ENCODE peak calls at places on chromosomes 4 and X, in eight cellular contexts. E, O, A, L, Y, H, Z and M are unnamed samples.

GRCh38 chr4:5772528-5773270 is 61.7 kb downstream of the EVC start:
- DNase-seq in E (no peak), O (no peak), A (no peak), L (no peak), Y (no peak), H (no peak), Z (no peak), M (no peak)

GRCh38 chr4:2417765-2418651 is at the start of gene ZFYVE28:
- DNase-seq in E (no peak), O (no peak), A (no peak), L (no peak), Y (no peak), H (no peak), Z (peak; percentile 13), M (peak; percentile 33)

GRCh38 chr4:76753814-76754213 is 144.1 kb downstream of the SOWAHB start:
- DNase-seq in E (no peak), O (no peak), A (no peak), L (no peak), Y (peak; percentile 96), H (no peak), Z (no peak), M (no peak)

GRCh38 chr4:99437686-99438577 is 2.8 kb upstream of the ADH7 start:
- DNase-seq in E (peak; percentile 0), O (peak; percentile 3), A (no peak), L (no peak), Y (no peak), H (no peak), Z (no peak), M (no peak)

GRCh38 chrX:17605676-17606075 is 131.6 kb upstream of the SCML1 start:
- DNase-seq in E (no peak), O (no peak), A (no peak), L (no peak), Y (no peak), H (no peak), Z (no peak), M (no peak)

GRCh38 chrX:147945286-147945685 is 33.6 kb downstream of the FMR1 start:
- DNase-seq in E (no peak), O (no peak), A (no peak), L (no peak), Y (no peak), H (no peak), Z (no peak), M (no peak)

GRCh38 chr4:7971881-7972500 is 32.3 kb upstream of the AFAP1 start:
- DNase-seq in E (no peak), O (no peak), A (no peak), L (no peak), Y (no peak), H (no peak), Z (no peak), M (peak; percentile 61)

GRCh38 chr4:185127021-185127925 is 15.8 kb upstream of the SLC25A4 start:
- DNase-seq in E (no peak), O (no peak), A (no peak), L (peak; percentile 36), Y (no peak), H (peak; percentile 13), Z (peak; percentile 6), M (no peak)

GRCh38 chr4:2451821-2452785 is 16.8 kb upstream of the RNF4 start:
- DNase-seq in E (no peak), O (no peak), A (no peak), L (no peak), Y (no peak), H (no peak), Z (no peak), M (no peak)

GRCh38 chrX:7941390-7942042 is 14.3 kb upstream of the PNPLA4 start:
- DNase-seq in E (no peak), O (no peak), A (no peak), L (no peak), Y (peak; percentile 20), H (no peak), Z (no peak), M (peak; percentile 3)

GRCh38 chr4:22515888-22516541 is at the start of gene ADGRA3:
- DNase-seq in E (peak; percentile 73), O (no peak), A (no peak), L (peak; percentile 84), Y (peak; percentile 41), H (no peak), Z (peak; percentile 60), M (peak; percentile 68)

GRCh38 chr4:54440394-54441223 is 211.5 kb downstream of the PDGFRA start:
- DNase-seq in E (peak; percentile 16), O (no peak), A (no peak), L (no peak), Y (peak; percentile 56), H (no peak), Z (no peak), M (no peak)

GRCh38 chr4:122903766-122904165 is 18.6 kb downstream of the NUDT6 start:
- DNase-seq in E (no peak), O (no peak), A (no peak), L (no peak), Y (no peak), H (no peak), Z (no peak), M (no peak)

GRCh38 chr4:24984602-24985532 is 45.9 kb downstream of the LGI2 start:
- DNase-seq in E (no peak), O (no peak), A (no peak), L (no peak), Y (no peak), H (no peak), Z (no peak), M (no peak)

GRCh38 chr4:7294176-7294756 is 101.9 kb downstream of the SORCS2 start:
- DNase-seq in E (no peak), O (no peak), A (no peak), L (no peak), Y (no peak), H (no peak), Z (no peak), M (peak; percentile 18)

GRCh38 chr4:142567620-142568451 is 278.3 kb downstream of the INPP4B start:
- DNase-seq in E (no peak), O (no peak), A (no peak), L (no peak), Y (peak; percentile 20), H (no peak), Z (no peak), M (peak; percentile 30)

GRCh38 chr4:752196-752861 is 46.7 kb downstream of the PCGF3 start:
- DNase-seq in E (no peak), O (no peak), A (no peak), L (peak; percentile 11), Y (peak; percentile 21), H (no peak), Z (no peak), M (no peak)

GRCh38 chr4:114734581-114734980 is 136.0 kb downstream of the UGT8 start:
- DNase-seq in E (no peak), O (no peak), A (no peak), L (no peak), Y (no peak), H (no peak), Z (no peak), M (no peak)

GRCh38 chr4:29319663-29320340 is 1400.4 kb upstream of the PCDH7 start:
- DNase-seq in E (no peak), O (no peak), A (no peak), L (no peak), Y (peak; percentile 4), H (no peak), Z (no peak), M (no peak)

GRCh38 chr4:3441501-3442459 is at the start of gene HGFAC:
- DNase-seq in E (no peak), O (no peak), A (no peak), L (peak; percentile 10), Y (no peak), H (no peak), Z (no peak), M (no peak)

GRCh38 chrX:10099411-10099810 is 57.4 kb upstream of the CLCN4 start:
- DNase-seq in E (no peak), O (no peak), A (no peak), L (no peak), Y (no peak), H (no peak), Z (no peak), M (no peak)

GRCh38 chrX:54280466-54280865 is 77.4 kb downstream of the WNK3 start:
- DNase-seq in E (no peak), O (no peak), A (no peak), L (no peak), Y (no peak), H (no peak), Z (no peak), M (no peak)

GRCh38 chr4:77203380-77204197 is 46.6 kb downstream of the CCNG2 start:
- DNase-seq in E (peak; percentile 35), O (peak; percentile 2), A (peak; percentile 45), L (no peak), Y (peak; percentile 85), H (peak; percentile 26), Z (peak; percentile 46), M (peak; percentile 77)

GRCh38 chr4:101774807-101775206 is 15.7 kb upstream of the BANK1 start:
- DNase-seq in E (no peak), O (no peak), A (no peak), L (no peak), Y (peak; percentile 60), H (no peak), Z (no peak), M (no peak)

GRCh38 chr4:142528433-142528832 is 317.7 kb downstream of the INPP4B start:
- DNase-seq in E (no peak), O (no peak), A (no peak), L (no peak), Y (peak; percentile 16), H (no peak), Z (no peak), M (no peak)

GRCh38 chr4:16750882-16751642 is 147.4 kb downstream of the LDB2 start:
- DNase-seq in E (no peak), O (no peak), A (no peak), L (no peak), Y (no peak), H (no peak), Z (no peak), M (no peak)

GRCh38 chrX:148618472-148619445 is 118.3 kb downstream of the AFF2 start:
- DNase-seq in E (no peak), O (no peak), A (no peak), L (no peak), Y (no peak), H (no peak), Z (no peak), M (no peak)

GRCh38 chrX:100090931-100091330 is 319.1 kb downstream of the PCDH19 start:
- DNase-seq in E (no peak), O (no peak), A (no peak), L (no peak), Y (peak; percentile 66), H (no peak), Z (no peak), M (no peak)

GRCh38 chrX:154458954-154459829 is 1.1 kb downstream of the PLXNA3 start:
- DNase-seq in E (no peak), O (no peak), A (no peak), L (peak; percentile 35), Y (no peak), H (no peak), Z (no peak), M (peak; percentile 38)

GRCh38 chrX:42704454-42704853 is 73.5 kb downstream of the PPP1R2C start:
- DNase-seq in E (no peak), O (no peak), A (no peak), L (no peak), Y (peak; percentile 83), H (no peak), Z (no peak), M (peak; percentile 3)

GRCh38 chrX:20519077-20519617 is 252.4 kb upstream of the RPS6KA3 start:
- DNase-seq in E (no peak), O (no peak), A (no peak), L (no peak), Y (no peak), H (no peak), Z (no peak), M (no peak)

GRCh38 chr4:8592366-8593267 is at the start of gene CPZ:
- DNase-seq in E (no peak), O (no peak), A (no peak), L (no peak), Y (peak; percentile 20), H (no peak), Z (no peak), M (no peak)

GRCh38 chrX:45036161-45036560 is 163.2 kb downstream of the KDM6A start:
- DNase-seq in E (no peak), O (no peak), A (no peak), L (no peak), Y (no peak), H (no peak), Z (no peak), M (no peak)

GRCh38 chrX:148811236-148811635 is 310.8 kb downstream of the AFF2 start:
- DNase-seq in E (no peak), O (no peak), A (no peak), L (no peak), Y (peak; percentile 5), H (no peak), Z (no peak), M (no peak)